ENCODE peak calls at places on chromosome X, in five cellular contexts. F is stimulated activated CD4-positive, alpha-beta T cell treated with anti-CD3 and anti-CD28 coated beads, Interleukin-12 subunit alpha, Interleukin-12 subunit beta, amount 100 ng/mL, for 4 hours; B is upper lobe of right lung; P is RKO; S is GM04503. Z is an unnamed sample.

GRCh38 chrX:151975736-151976275 is 1.3 kb upstream of the GABRE start:
- DNase-seq in B (no peak), S (no peak), P (no peak), F (no peak), Z (no peak)

GRCh38 chrX:136295380-136295779 is 5.4 kb upstream of the ADGRG4 start:
- DNase-seq in B (no peak), P (no peak), F (no peak), S (no peak), Z (no peak)

GRCh38 chrX:107154787-107155620 is 36.4 kb upstream of the RBM41 start:
- DNase-seq in F (no peak), B (no peak), P (no peak), S (no peak), Z (no peak)

GRCh38 chrX:21725498-21725897 is 32.4 kb downstream of the SMPX start:
- DNase-seq in P (peak; percentile 30), S (no peak), F (no peak), B (no peak), Z (no peak)

GRCh38 chrX:65596270-65596669 is 61.7 kb upstream of the LAS1L start:
- DNase-seq in S (no peak), F (no peak), B (no peak), P (peak; percentile 7), Z (no peak)

GRCh38 chrX:51420610-51421009 is 75.8 kb downstream of the NUDT11 start:
- DNase-seq in F (no peak), P (peak; percentile 63), B (no peak), S (peak; percentile 5), Z (no peak)

GRCh38 chrX:153933751-153934472 is 925 bp downstream of the NAA10 start:
- DNase-seq in S (peak; percentile 35), P (peak; percentile 57), F (no peak), B (no peak), Z (no peak)

GRCh38 chrX:111854778-111855490 is 21.0 kb upstream of the TRPC5OS start:
- DNase-seq in P (peak; percentile 50), S (no peak), B (no peak), F (no peak), Z (no peak)

GRCh38 chrX:42022158-42022557 is 98.8 kb upstream of the CASK start:
- DNase-seq in B (no peak), S (no peak), F (no peak), P (no peak), Z (no peak)

GRCh38 chrX:139170526-139171173 is 359.9 kb upstream of the F9 start:
- DNase-seq in S (no peak), P (no peak), F (no peak), B (no peak), Z (no peak)

GRCh38 chrX:103688949-103689348 is 2.5 kb upstream of the MORF4L2 start:
- DNase-seq in B (no peak), P (peak; percentile 75), S (no peak), F (no peak), Z (no peak)

GRCh38 chrX:40127052-40127451 is 29.3 kb upstream of the BCOR start:
- DNase-seq in F (no peak), P (peak; percentile 23), B (no peak), S (no peak), Z (no peak)

GRCh38 chrX:41350150-41350975 is 16.4 kb downstream of the DDX3X start:
- DNase-seq in B (no peak), S (no peak), F (no peak), P (peak; percentile 37), Z (no peak)

GRCh38 chrX:132025085-132025484 is 2.0 kb downstream of the STK26 start:
- DNase-seq in S (no peak), P (peak; percentile 58), B (no peak), F (no peak), Z (no peak)

GRCh38 chrX:107324493-107325310 is 118.3 kb downstream of the DNAAF6 start:
- DNase-seq in P (peak; percentile 10), S (no peak), F (no peak), B (peak; percentile 63), Z (peak; percentile 34)

GRCh38 chrX:40855411-40855810 is 120.1 kb upstream of the MED14 start:
- DNase-seq in P (no peak), B (no peak), F (no peak), S (no peak), Z (no peak)

GRCh38 chrX:110219920-110220319 is 98.0 kb downstream of the AMMECR1 start:
- DNase-seq in P (peak; percentile 76), F (no peak), B (no peak), S (no peak), Z (no peak)

GRCh38 chrX:12372111-12372510 is 233.8 kb downstream of the FRMPD4 start:
- DNase-seq in F (no peak), B (no peak), P (no peak), S (no peak), Z (no peak)

GRCh38 chrX:57070185-57070984 is 51.0 kb downstream of the SPIN2B start:
- DNase-seq in P (no peak), F (no peak), B (no peak), S (no peak), Z (no peak)

GRCh38 chrX:95884196-95884595 is 800.4 kb upstream of the DIAPH2 start:
- DNase-seq in F (no peak), S (no peak), B (no peak), P (no peak), Z (no peak)

GRCh38 chrX:24777660-24778059 is 83.9 kb downstream of the POLA1 start:
- DNase-seq in B (no peak), F (no peak), P (no peak), S (no peak), Z (no peak)

GRCh38 chrX:100980608-100981497 is 11.3 kb downstream of the ARL13A start:
- DNase-seq in F (no peak), B (peak; percentile 68), P (no peak), S (no peak), Z (no peak)

GRCh38 chrX:28552322-28552721 is 34.9 kb upstream of the IL1RAPL1 start:
- DNase-seq in S (no peak), F (no peak), P (no peak), B (no peak), Z (no peak)